ENCODE peak calls at places on chromosome 14, in five cellular contexts. One of them, this sample, is unnamed.

GRCh38 chr14:76386922-76387782 is 11.2 kb downstream of the ESRRB start:
- DNase-seq in kidney tubule cell: peak; percentile 71
- DNase-seq in LHCN-M2: peak; percentile 60
- DNase-seq in stimulated activated CD8-positive, alpha-beta memory T cell treated with anti-CD3 and anti-CD28 coated beads, Interleukin-4, amount 100 ng/mL, for 4 hours: peak; percentile 8
- DNase-seq in activated naive CD4-positive, alpha-beta T cell treated with anti-CD3 and anti-CD28 coated beads, Interleukin-2, amount 50 U/mL, for 16 hours: peak; percentile 57
- DNase-seq in this sample: peak; percentile 91

GRCh38 chr14:36666416-36667206 is 5.0 kb downstream of the PAX9 start:
- DNase-seq in LHCN-M2: no peak
- DNase-seq in activated naive CD4-positive, alpha-beta T cell treated with anti-CD3 and anti-CD28 coated beads, Interleukin-2, amount 50 U/mL, for 16 hours: no peak
- DNase-seq in kidney tubule cell: no peak
- DNase-seq in stimulated activated CD8-positive, alpha-beta memory T cell treated with anti-CD3 and anti-CD28 coated beads, Interleukin-4, amount 100 ng/mL, for 4 hours: no peak
- DNase-seq in this sample: no peak

GRCh38 chr14:96630281-96630680 is 128.1 kb downstream of the PAPOLA start:
- DNase-seq in activated naive CD4-positive, alpha-beta T cell treated with anti-CD3 and anti-CD28 coated beads, Interleukin-2, amount 50 U/mL, for 16 hours: no peak
- DNase-seq in stimulated activated CD8-positive, alpha-beta memory T cell treated with anti-CD3 and anti-CD28 coated beads, Interleukin-4, amount 100 ng/mL, for 4 hours: no peak
- DNase-seq in kidney tubule cell: no peak
- DNase-seq in LHCN-M2: no peak
- DNase-seq in this sample: no peak

GRCh38 chr14:32078030-32078793 is 1.1 kb downstream of the ARHGAP5 start:
- DNase-seq in LHCN-M2: peak; percentile 45
- DNase-seq in kidney tubule cell: peak; percentile 63
- DNase-seq in stimulated activated CD8-positive, alpha-beta memory T cell treated with anti-CD3 and anti-CD28 coated beads, Interleukin-4, amount 100 ng/mL, for 4 hours: no peak
- DNase-seq in activated naive CD4-positive, alpha-beta T cell treated with anti-CD3 and anti-CD28 coated beads, Interleukin-2, amount 50 U/mL, for 16 hours: no peak
- DNase-seq in this sample: peak; percentile 46

GRCh38 chr14:93969082-93969828 is 7.1 kb downstream of the ASB2 start:
- DNase-seq in kidney tubule cell: no peak
- DNase-seq in LHCN-M2: no peak
- DNase-seq in stimulated activated CD8-positive, alpha-beta memory T cell treated with anti-CD3 and anti-CD28 coated beads, Interleukin-4, amount 100 ng/mL, for 4 hours: no peak
- DNase-seq in activated naive CD4-positive, alpha-beta T cell treated with anti-CD3 and anti-CD28 coated beads, Interleukin-2, amount 50 U/mL, for 16 hours: no peak
- DNase-seq in this sample: no peak

GRCh38 chr14:38171197-38171596 is 36.5 kb upstream of the SSTR1 start:
- DNase-seq in kidney tubule cell: peak; percentile 95
- DNase-seq in stimulated activated CD8-positive, alpha-beta memory T cell treated with anti-CD3 and anti-CD28 coated beads, Interleukin-4, amount 100 ng/mL, for 4 hours: no peak
- DNase-seq in activated naive CD4-positive, alpha-beta T cell treated with anti-CD3 and anti-CD28 coated beads, Interleukin-2, amount 50 U/mL, for 16 hours: no peak
- DNase-seq in LHCN-M2: peak; percentile 9
- DNase-seq in this sample: peak; percentile 18

GRCh38 chr14:19754172-19754571 is 10.8 kb downstream of the OR4Q3 start:
- DNase-seq in activated naive CD4-positive, alpha-beta T cell treated with anti-CD3 and anti-CD28 coated beads, Interleukin-2, amount 50 U/mL, for 16 hours: no peak
- DNase-seq in stimulated activated CD8-positive, alpha-beta memory T cell treated with anti-CD3 and anti-CD28 coated beads, Interleukin-4, amount 100 ng/mL, for 4 hours: no peak
- DNase-seq in LHCN-M2: peak; percentile 47
- DNase-seq in kidney tubule cell: no peak
- DNase-seq in this sample: no peak

GRCh38 chr14:95290769-95291440 is 28.8 kb downstream of the CLMN start:
- DNase-seq in LHCN-M2: peak; percentile 43
- DNase-seq in stimulated activated CD8-positive, alpha-beta memory T cell treated with anti-CD3 and anti-CD28 coated beads, Interleukin-4, amount 100 ng/mL, for 4 hours: no peak
- DNase-seq in kidney tubule cell: peak; percentile 83
- DNase-seq in activated naive CD4-positive, alpha-beta T cell treated with anti-CD3 and anti-CD28 coated beads, Interleukin-2, amount 50 U/mL, for 16 hours: no peak
- DNase-seq in this sample: no peak

GRCh38 chr14:102568115-102568614 is 24.3 kb upstream of the RCOR1 start:
- DNase-seq in LHCN-M2: no peak
- DNase-seq in activated naive CD4-positive, alpha-beta T cell treated with anti-CD3 and anti-CD28 coated beads, Interleukin-2, amount 50 U/mL, for 16 hours: peak; percentile 63
- DNase-seq in stimulated activated CD8-positive, alpha-beta memory T cell treated with anti-CD3 and anti-CD28 coated beads, Interleukin-4, amount 100 ng/mL, for 4 hours: no peak
- DNase-seq in kidney tubule cell: peak; percentile 62
- DNase-seq in this sample: no peak

GRCh38 chr14:105859717-105860614 is 333.6 kb downstream of the TMEM121 start:
- DNase-seq in stimulated activated CD8-positive, alpha-beta memory T cell treated with anti-CD3 and anti-CD28 coated beads, Interleukin-4, amount 100 ng/mL, for 4 hours: no peak
- DNase-seq in LHCN-M2: no peak
- DNase-seq in kidney tubule cell: no peak
- DNase-seq in activated naive CD4-positive, alpha-beta T cell treated with anti-CD3 and anti-CD28 coated beads, Interleukin-2, amount 50 U/mL, for 16 hours: peak; percentile 3
- DNase-seq in this sample: no peak

GRCh38 chr14:59739794-59740193 is 130.8 kb downstream of the RTN1 start:
- DNase-seq in kidney tubule cell: no peak
- DNase-seq in LHCN-M2: peak; percentile 11
- DNase-seq in activated naive CD4-positive, alpha-beta T cell treated with anti-CD3 and anti-CD28 coated beads, Interleukin-2, amount 50 U/mL, for 16 hours: no peak
- DNase-seq in stimulated activated CD8-positive, alpha-beta memory T cell treated with anti-CD3 and anti-CD28 coated beads, Interleukin-4, amount 100 ng/mL, for 4 hours: no peak
- DNase-seq in this sample: no peak

GRCh38 chr14:32560213-32560857 is 231.2 kb downstream of the AKAP6 start:
- DNase-seq in activated naive CD4-positive, alpha-beta T cell treated with anti-CD3 and anti-CD28 coated beads, Interleukin-2, amount 50 U/mL, for 16 hours: peak; percentile 12
- DNase-seq in kidney tubule cell: peak; percentile 78
- DNase-seq in LHCN-M2: peak; percentile 84
- DNase-seq in stimulated activated CD8-positive, alpha-beta memory T cell treated with anti-CD3 and anti-CD28 coated beads, Interleukin-4, amount 100 ng/mL, for 4 hours: no peak
- DNase-seq in this sample: peak; percentile 73

GRCh38 chr14:96631621-96632362 is 129.6 kb downstream of the PAPOLA start:
- DNase-seq in LHCN-M2: no peak
- DNase-seq in activated naive CD4-positive, alpha-beta T cell treated with anti-CD3 and anti-CD28 coated beads, Interleukin-2, amount 50 U/mL, for 16 hours: no peak
- DNase-seq in kidney tubule cell: no peak
- DNase-seq in stimulated activated CD8-positive, alpha-beta memory T cell treated with anti-CD3 and anti-CD28 coated beads, Interleukin-4, amount 100 ng/mL, for 4 hours: no peak
- DNase-seq in this sample: no peak

GRCh38 chr14:26370118-26370517 is 227.7 kb downstream of the NOVA1 start:
- DNase-seq in activated naive CD4-positive, alpha-beta T cell treated with anti-CD3 and anti-CD28 coated beads, Interleukin-2, amount 50 U/mL, for 16 hours: no peak
- DNase-seq in LHCN-M2: no peak
- DNase-seq in kidney tubule cell: peak; percentile 21
- DNase-seq in stimulated activated CD8-positive, alpha-beta memory T cell treated with anti-CD3 and anti-CD28 coated beads, Interleukin-4, amount 100 ng/mL, for 4 hours: no peak
- DNase-seq in this sample: no peak

GRCh38 chr14:31244626-31245025 is 37.0 kb upstream of the HECTD1 start:
- DNase-seq in activated naive CD4-positive, alpha-beta T cell treated with anti-CD3 and anti-CD28 coated beads, Interleukin-2, amount 50 U/mL, for 16 hours: no peak
- DNase-seq in LHCN-M2: no peak
- DNase-seq in stimulated activated CD8-positive, alpha-beta memory T cell treated with anti-CD3 and anti-CD28 coated beads, Interleukin-4, amount 100 ng/mL, for 4 hours: no peak
- DNase-seq in kidney tubule cell: peak; percentile 22
- DNase-seq in this sample: no peak

GRCh38 chr14:44163946-44164345 is 343.1 kb downstream of the FSCB start:
- DNase-seq in activated naive CD4-positive, alpha-beta T cell treated with anti-CD3 and anti-CD28 coated beads, Interleukin-2, amount 50 U/mL, for 16 hours: no peak
- DNase-seq in LHCN-M2: no peak
- DNase-seq in stimulated activated CD8-positive, alpha-beta memory T cell treated with anti-CD3 and anti-CD28 coated beads, Interleukin-4, amount 100 ng/mL, for 4 hours: no peak
- DNase-seq in kidney tubule cell: no peak
- DNase-seq in this sample: no peak

GRCh38 chr14:94617988-94618822 is 6.0 kb downstream of the SERPINA3 start:
- DNase-seq in stimulated activated CD8-positive, alpha-beta memory T cell treated with anti-CD3 and anti-CD28 coated beads, Interleukin-4, amount 100 ng/mL, for 4 hours: no peak
- DNase-seq in LHCN-M2: no peak
- DNase-seq in kidney tubule cell: no peak
- DNase-seq in activated naive CD4-positive, alpha-beta T cell treated with anti-CD3 and anti-CD28 coated beads, Interleukin-2, amount 50 U/mL, for 16 hours: no peak
- DNase-seq in this sample: no peak

GRCh38 chr14:54348923-54349615 is 47.7 kb upstream of the CDKN3 start:
- DNase-seq in activated naive CD4-positive, alpha-beta T cell treated with anti-CD3 and anti-CD28 coated beads, Interleukin-2, amount 50 U/mL, for 16 hours: no peak
- DNase-seq in stimulated activated CD8-positive, alpha-beta memory T cell treated with anti-CD3 and anti-CD28 coated beads, Interleukin-4, amount 100 ng/mL, for 4 hours: no peak
- DNase-seq in LHCN-M2: peak; percentile 49
- DNase-seq in kidney tubule cell: no peak
- DNase-seq in this sample: peak; percentile 74

GRCh38 chr14:70999117-70999516 is 91.9 kb downstream of the PCNX1 start:
- DNase-seq in stimulated activated CD8-positive, alpha-beta memory T cell treated with anti-CD3 and anti-CD28 coated beads, Interleukin-4, amount 100 ng/mL, for 4 hours: no peak
- DNase-seq in LHCN-M2: no peak
- DNase-seq in activated naive CD4-positive, alpha-beta T cell treated with anti-CD3 and anti-CD28 coated beads, Interleukin-2, amount 50 U/mL, for 16 hours: no peak
- DNase-seq in kidney tubule cell: no peak
- DNase-seq in this sample: no peak

GRCh38 chr14:69350892-69351291 is 47.2 kb downstream of the ERH start:
- DNase-seq in kidney tubule cell: no peak
- DNase-seq in LHCN-M2: no peak
- DNase-seq in stimulated activated CD8-positive, alpha-beta memory T cell treated with anti-CD3 and anti-CD28 coated beads, Interleukin-4, amount 100 ng/mL, for 4 hours: no peak
- DNase-seq in activated naive CD4-positive, alpha-beta T cell treated with anti-CD3 and anti-CD28 coated beads, Interleukin-2, amount 50 U/mL, for 16 hours: no peak
- DNase-seq in this sample: no peak

GRCh38 chr14:60331201-60332045 is 82.4 kb downstream of the PPM1A start:
- DNase-seq in kidney tubule cell: peak; percentile 70
- DNase-seq in activated naive CD4-positive, alpha-beta T cell treated with anti-CD3 and anti-CD28 coated beads, Interleukin-2, amount 50 U/mL, for 16 hours: peak; percentile 79
- DNase-seq in LHCN-M2: peak; percentile 62
- DNase-seq in stimulated activated CD8-positive, alpha-beta memory T cell treated with anti-CD3 and anti-CD28 coated beads, Interleukin-4, amount 100 ng/mL, for 4 hours: peak; percentile 53
- DNase-seq in this sample: peak; percentile 43

GRCh38 chr14:54170301-54170700 is 213.7 kb upstream of the BMP4 start:
- DNase-seq in kidney tubule cell: no peak
- DNase-seq in LHCN-M2: no peak
- DNase-seq in activated naive CD4-positive, alpha-beta T cell treated with anti-CD3 and anti-CD28 coated beads, Interleukin-2, amount 50 U/mL, for 16 hours: no peak
- DNase-seq in stimulated activated CD8-positive, alpha-beta memory T cell treated with anti-CD3 and anti-CD28 coated beads, Interleukin-4, amount 100 ng/mL, for 4 hours: no peak
- DNase-seq in this sample: no peak

GRCh38 chr14:96274122-96274910 is 18.3 kb downstream of the BDKRB1 start:
- DNase-seq in stimulated activated CD8-positive, alpha-beta memory T cell treated with anti-CD3 and anti-CD28 coated beads, Interleukin-4, amount 100 ng/mL, for 4 hours: no peak
- DNase-seq in activated naive CD4-positive, alpha-beta T cell treated with anti-CD3 and anti-CD28 coated beads, Interleukin-2, amount 50 U/mL, for 16 hours: no peak
- DNase-seq in LHCN-M2: no peak
- DNase-seq in kidney tubule cell: no peak
- DNase-seq in this sample: peak; percentile 69

GRCh38 chr14:61388976-61389576 is 67.7 kb downstream of the PRKCH start:
- DNase-seq in kidney tubule cell: peak; percentile 48
- DNase-seq in LHCN-M2: peak; percentile 54
- DNase-seq in activated naive CD4-positive, alpha-beta T cell treated with anti-CD3 and anti-CD28 coated beads, Interleukin-2, amount 50 U/mL, for 16 hours: no peak
- DNase-seq in stimulated activated CD8-positive, alpha-beta memory T cell treated with anti-CD3 and anti-CD28 coated beads, Interleukin-4, amount 100 ng/mL, for 4 hours: no peak
- DNase-seq in this sample: no peak

GRCh38 chr14:94571950-94572349 is 9.3 kb upstream of the SERPINA5 start:
- DNase-seq in kidney tubule cell: peak; percentile 73
- DNase-seq in activated naive CD4-positive, alpha-beta T cell treated with anti-CD3 and anti-CD28 coated beads, Interleukin-2, amount 50 U/mL, for 16 hours: no peak
- DNase-seq in stimulated activated CD8-positive, alpha-beta memory T cell treated with anti-CD3 and anti-CD28 coated beads, Interleukin-4, amount 100 ng/mL, for 4 hours: no peak
- DNase-seq in LHCN-M2: peak; percentile 13
- DNase-seq in this sample: no peak

GRCh38 chr14:24630872-24631477 is 3.0 kb downstream of the GZMB start:
- DNase-seq in kidney tubule cell: peak; percentile 4
- DNase-seq in stimulated activated CD8-positive, alpha-beta memory T cell treated with anti-CD3 and anti-CD28 coated beads, Interleukin-4, amount 100 ng/mL, for 4 hours: no peak
- DNase-seq in activated naive CD4-positive, alpha-beta T cell treated with anti-CD3 and anti-CD28 coated beads, Interleukin-2, amount 50 U/mL, for 16 hours: no peak
- DNase-seq in LHCN-M2: peak; percentile 1
- DNase-seq in this sample: peak; percentile 41

GRCh38 chr14:104431929-104432541 is 147.5 kb upstream of the C14orf180 start:
- DNase-seq in kidney tubule cell: no peak
- DNase-seq in stimulated activated CD8-positive, alpha-beta memory T cell treated with anti-CD3 and anti-CD28 coated beads, Interleukin-4, amount 100 ng/mL, for 4 hours: no peak
- DNase-seq in activated naive CD4-positive, alpha-beta T cell treated with anti-CD3 and anti-CD28 coated beads, Interleukin-2, amount 50 U/mL, for 16 hours: peak; percentile 6
- DNase-seq in LHCN-M2: no peak
- DNase-seq in this sample: no peak

GRCh38 chr14:80136358-80136757 is 74.9 kb downstream of the DIO2 start:
- DNase-seq in LHCN-M2: peak; percentile 6
- DNase-seq in kidney tubule cell: peak; percentile 37
- DNase-seq in stimulated activated CD8-positive, alpha-beta memory T cell treated with anti-CD3 and anti-CD28 coated beads, Interleukin-4, amount 100 ng/mL, for 4 hours: no peak
- DNase-seq in activated naive CD4-positive, alpha-beta T cell treated with anti-CD3 and anti-CD28 coated beads, Interleukin-2, amount 50 U/mL, for 16 hours: no peak
- DNase-seq in this sample: no peak

GRCh38 chr14:54169254-54169924 is 212.8 kb upstream of the BMP4 start:
- DNase-seq in kidney tubule cell: peak; percentile 67
- DNase-seq in stimulated activated CD8-positive, alpha-beta memory T cell treated with anti-CD3 and anti-CD28 coated beads, Interleukin-4, amount 100 ng/mL, for 4 hours: no peak
- DNase-seq in activated naive CD4-positive, alpha-beta T cell treated with anti-CD3 and anti-CD28 coated beads, Interleukin-2, amount 50 U/mL, for 16 hours: no peak
- DNase-seq in LHCN-M2: peak; percentile 96
- DNase-seq in this sample: no peak

GRCh38 chr14:90483551-90483950 is 86.7 kb downstream of the CALM1 start:
- DNase-seq in LHCN-M2: no peak
- DNase-seq in stimulated activated CD8-positive, alpha-beta memory T cell treated with anti-CD3 and anti-CD28 coated beads, Interleukin-4, amount 100 ng/mL, for 4 hours: no peak
- DNase-seq in activated naive CD4-positive, alpha-beta T cell treated with anti-CD3 and anti-CD28 coated beads, Interleukin-2, amount 50 U/mL, for 16 hours: peak; percentile 28
- DNase-seq in kidney tubule cell: peak; percentile 31
- DNase-seq in this sample: no peak

GRCh38 chr14:23864252-23864651 is 89.3 kb upstream of the DHRS4 start:
- DNase-seq in activated naive CD4-positive, alpha-beta T cell treated with anti-CD3 and anti-CD28 coated beads, Interleukin-2, amount 50 U/mL, for 16 hours: no peak
- DNase-seq in kidney tubule cell: no peak
- DNase-seq in stimulated activated CD8-positive, alpha-beta memory T cell treated with anti-CD3 and anti-CD28 coated beads, Interleukin-4, amount 100 ng/mL, for 4 hours: no peak
- DNase-seq in LHCN-M2: no peak
- DNase-seq in this sample: no peak

GRCh38 chr14:61462566-61463195 is 141.3 kb downstream of the PRKCH start:
- DNase-seq in LHCN-M2: peak; percentile 91
- DNase-seq in activated naive CD4-positive, alpha-beta T cell treated with anti-CD3 and anti-CD28 coated beads, Interleukin-2, amount 50 U/mL, for 16 hours: no peak
- DNase-seq in stimulated activated CD8-positive, alpha-beta memory T cell treated with anti-CD3 and anti-CD28 coated beads, Interleukin-4, amount 100 ng/mL, for 4 hours: no peak
- DNase-seq in kidney tubule cell: peak; percentile 50
- DNase-seq in this sample: peak; percentile 37

GRCh38 chr14:36204674-36205073 is 28.2 kb upstream of the PTCSC3 start:
- DNase-seq in activated naive CD4-positive, alpha-beta T cell treated with anti-CD3 and anti-CD28 coated beads, Interleukin-2, amount 50 U/mL, for 16 hours: no peak
- DNase-seq in LHCN-M2: no peak
- DNase-seq in kidney tubule cell: no peak
- DNase-seq in stimulated activated CD8-positive, alpha-beta memory T cell treated with anti-CD3 and anti-CD28 coated beads, Interleukin-4, amount 100 ng/mL, for 4 hours: no peak
- DNase-seq in this sample: no peak

GRCh38 chr14:91898256-91898843 is 31.0 kb upstream of the TC2N start:
- DNase-seq in LHCN-M2: no peak
- DNase-seq in activated naive CD4-positive, alpha-beta T cell treated with anti-CD3 and anti-CD28 coated beads, Interleukin-2, amount 50 U/mL, for 16 hours: no peak
- DNase-seq in kidney tubule cell: peak; percentile 13
- DNase-seq in stimulated activated CD8-positive, alpha-beta memory T cell treated with anti-CD3 and anti-CD28 coated beads, Interleukin-4, amount 100 ng/mL, for 4 hours: no peak
- DNase-seq in this sample: no peak

GRCh38 chr14:60651051-60651935 is 2.0 kb upstream of the SIX1 start:
- DNase-seq in kidney tubule cell: no peak
- DNase-seq in activated naive CD4-positive, alpha-beta T cell treated with anti-CD3 and anti-CD28 coated beads, Interleukin-2, amount 50 U/mL, for 16 hours: no peak
- DNase-seq in stimulated activated CD8-positive, alpha-beta memory T cell treated with anti-CD3 and anti-CD28 coated beads, Interleukin-4, amount 100 ng/mL, for 4 hours: no peak
- DNase-seq in LHCN-M2: peak; percentile 72
- DNase-seq in this sample: no peak

GRCh38 chr14:70906785-70907171 is 481 bp upstream of the PCNX1 start:
- DNase-seq in LHCN-M2: no peak
- DNase-seq in stimulated activated CD8-positive, alpha-beta memory T cell treated with anti-CD3 and anti-CD28 coated beads, Interleukin-4, amount 100 ng/mL, for 4 hours: no peak
- DNase-seq in activated naive CD4-positive, alpha-beta T cell treated with anti-CD3 and anti-CD28 coated beads, Interleukin-2, amount 50 U/mL, for 16 hours: no peak
- DNase-seq in kidney tubule cell: no peak
- DNase-seq in this sample: no peak

GRCh38 chr14:24117179-24117578 is 2.4 kb upstream of the NRL start:
- DNase-seq in kidney tubule cell: no peak
- DNase-seq in activated naive CD4-positive, alpha-beta T cell treated with anti-CD3 and anti-CD28 coated beads, Interleukin-2, amount 50 U/mL, for 16 hours: no peak
- DNase-seq in stimulated activated CD8-positive, alpha-beta memory T cell treated with anti-CD3 and anti-CD28 coated beads, Interleukin-4, amount 100 ng/mL, for 4 hours: no peak
- DNase-seq in LHCN-M2: no peak
- DNase-seq in this sample: no peak

GRCh38 chr14:69945905-69946304 is 66.7 kb downstream of the SMOC1 start:
- DNase-seq in kidney tubule cell: no peak
- DNase-seq in stimulated activated CD8-positive, alpha-beta memory T cell treated with anti-CD3 and anti-CD28 coated beads, Interleukin-4, amount 100 ng/mL, for 4 hours: no peak
- DNase-seq in activated naive CD4-positive, alpha-beta T cell treated with anti-CD3 and anti-CD28 coated beads, Interleukin-2, amount 50 U/mL, for 16 hours: no peak
- DNase-seq in LHCN-M2: peak; percentile 11
- DNase-seq in this sample: no peak